ENCODE peak calls at places on chromosomes 4 and X, in four cellular contexts. One of them, this sample, is unnamed.

GRCh38 chrX:134603806-134604700 is 54.2 kb downstream of the PLAC1 start:
- DNase-seq in brain microvascular endothelial cell: peak
- DNase-seq in OCI-LY7: no peak
- DNase-seq in neural crest cell: no peak
- DNase-seq in this sample: no peak

GRCh38 chr4:47933798-47934197 is 19.4 kb upstream of the NFXL1 start:
- DNase-seq in brain microvascular endothelial cell: no peak
- DNase-seq in OCI-LY7: peak
- DNase-seq in neural crest cell: no peak
- DNase-seq in this sample: no peak

GRCh38 chr4:13765535-13765934 is 138.0 kb upstream of the BOD1L1 start:
- DNase-seq in brain microvascular endothelial cell: no peak
- DNase-seq in OCI-LY7: no peak
- DNase-seq in neural crest cell: no peak
- DNase-seq in this sample: no peak

GRCh38 chr4:136934601-136935000 is 597.7 kb downstream of the PCDH18 start:
- DNase-seq in brain microvascular endothelial cell: no peak
- DNase-seq in OCI-LY7: no peak
- DNase-seq in neural crest cell: no peak
- DNase-seq in this sample: no peak

GRCh38 chr4:71151054-71151453 is 157.6 kb downstream of the DCK start:
- DNase-seq in brain microvascular endothelial cell: no peak
- DNase-seq in OCI-LY7: no peak
- DNase-seq in neural crest cell: no peak
- DNase-seq in this sample: no peak

GRCh38 chrX:155841232-155841631 is 39.9 kb upstream of the VAMP7 start:
- DNase-seq in brain microvascular endothelial cell: no peak
- DNase-seq in OCI-LY7: no peak
- DNase-seq in neural crest cell: no peak
- DNase-seq in this sample: no peak

GRCh38 chr4:138178566-138178965 is 63.6 kb downstream of the SLC7A11 start:
- DNase-seq in brain microvascular endothelial cell: no peak
- DNase-seq in OCI-LY7: no peak
- DNase-seq in neural crest cell: no peak
- DNase-seq in this sample: no peak

GRCh38 chrX:9349572-9350259 is 115.1 kb upstream of the TBL1X start:
- DNase-seq in brain microvascular endothelial cell: no peak
- DNase-seq in OCI-LY7: no peak
- DNase-seq in neural crest cell: no peak
- DNase-seq in this sample: no peak

GRCh38 chrX:69080912-69081465 is 84.3 kb downstream of the PJA1 start:
- DNase-seq in brain microvascular endothelial cell: no peak
- DNase-seq in OCI-LY7: no peak
- DNase-seq in neural crest cell: no peak
- DNase-seq in this sample: peak

GRCh38 chr4:109745830-109746229 is 16.0 kb upstream of the PLA2G12A start:
- DNase-seq in brain microvascular endothelial cell: no peak
- DNase-seq in OCI-LY7: no peak
- DNase-seq in neural crest cell: no peak
- DNase-seq in this sample: no peak

GRCh38 chr4:8033776-8034528 is 94.3 kb upstream of the AFAP1 start:
- DNase-seq in brain microvascular endothelial cell: no peak
- DNase-seq in OCI-LY7: no peak
- DNase-seq in neural crest cell: no peak
- DNase-seq in this sample: no peak

DNA sequence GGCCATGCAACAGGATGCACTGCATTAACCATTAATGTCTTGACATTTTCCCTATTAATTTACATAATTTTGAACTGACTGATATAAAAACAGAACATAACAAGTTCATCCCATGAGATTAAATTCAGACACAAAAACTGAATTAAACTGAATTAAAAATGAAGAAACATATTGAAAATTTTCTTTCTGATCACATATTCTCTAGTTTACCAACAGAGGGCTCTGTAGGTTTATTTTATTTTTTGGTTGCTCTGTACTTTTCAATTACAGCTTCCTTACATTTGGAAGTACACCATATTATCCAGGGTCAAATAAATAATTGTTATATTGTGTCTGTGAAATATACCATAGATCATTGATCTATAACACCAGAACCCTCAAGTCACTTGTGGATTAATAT is 27.3 kb upstream of the CT83 start:
- DNase-seq in brain microvascular endothelial cell: no peak
- DNase-seq in OCI-LY7: peak
- DNase-seq in neural crest cell: no peak
- DNase-seq in this sample: no peak
- TF ChIP-seq CTCF in brain microvascular endothelial cell: no peak
- TF ChIP-seq CTCF in OCI-LY7: peak
- TF ChIP-seq CTCF in neural crest cell: peak
- TF ChIP-seq CTCF in this sample: peak

DNA sequence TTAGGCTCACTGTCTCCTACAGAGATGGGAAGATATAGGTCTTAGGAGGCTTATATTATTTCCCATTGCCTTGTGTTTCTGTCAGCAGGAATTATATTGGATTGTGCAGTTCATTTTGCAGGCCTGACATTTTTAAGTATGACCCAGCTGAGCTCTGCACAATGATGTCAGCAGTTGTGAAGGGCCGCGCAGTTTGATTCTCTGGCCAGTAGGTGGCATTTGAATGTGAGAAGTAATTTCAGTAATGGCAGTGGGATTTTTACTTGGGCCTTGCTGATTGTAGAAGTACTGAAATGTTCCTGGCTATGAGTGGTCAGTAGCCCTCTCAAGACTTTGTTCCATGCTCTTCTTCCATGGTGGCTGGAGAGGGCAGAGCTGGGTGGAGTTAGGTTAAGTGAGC is 247.2 kb upstream of the MTMR8 start:
- DNase-seq in brain microvascular endothelial cell: no peak
- DNase-seq in OCI-LY7: peak
- DNase-seq in neural crest cell: no peak
- DNase-seq in this sample: no peak
- TF ChIP-seq CTCF in brain microvascular endothelial cell: peak
- TF ChIP-seq CTCF in OCI-LY7: peak
- TF ChIP-seq CTCF in neural crest cell: peak
- TF ChIP-seq CTCF in this sample: no peak

GRCh38 chr4:158667651-158668198 is 4.0 kb downstream of the C4orf46 start:
- DNase-seq in brain microvascular endothelial cell: peak
- DNase-seq in OCI-LY7: peak
- DNase-seq in neural crest cell: peak
- DNase-seq in this sample: peak
- TF ChIP-seq CTCF in brain microvascular endothelial cell: peak
- TF ChIP-seq CTCF in OCI-LY7: peak
- TF ChIP-seq CTCF in neural crest cell: peak
- TF ChIP-seq CTCF in this sample: peak

DNA sequence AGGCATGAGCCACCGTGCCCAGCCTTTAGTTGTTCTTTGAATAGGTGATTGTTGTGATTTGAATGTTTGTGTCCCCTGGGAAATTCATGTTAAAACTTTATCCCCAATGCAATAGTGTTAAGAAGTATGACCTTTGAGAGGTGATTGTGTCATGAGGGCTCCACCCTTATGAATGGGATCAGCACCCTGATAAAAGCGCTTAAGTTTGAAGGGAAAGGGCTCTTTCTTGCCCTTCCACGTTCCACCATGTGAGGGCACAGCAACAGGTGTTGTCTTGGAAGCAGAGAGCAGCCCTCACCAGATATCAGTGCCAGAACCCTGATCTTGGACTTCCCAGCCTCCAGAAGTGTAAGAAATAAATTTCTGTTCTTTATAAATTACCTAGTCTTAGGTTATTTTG is 33.7 kb upstream of the RP2 start:
- DNase-seq in brain microvascular endothelial cell: no peak
- DNase-seq in OCI-LY7: peak
- DNase-seq in neural crest cell: no peak
- DNase-seq in this sample: no peak
- TF ChIP-seq CTCF in brain microvascular endothelial cell: peak
- TF ChIP-seq CTCF in OCI-LY7: peak
- TF ChIP-seq CTCF in neural crest cell: no peak
- TF ChIP-seq CTCF in this sample: no peak

GRCh38 chr4:124202106-124202505 is 510.4 kb downstream of the ANKRD50 start:
- DNase-seq in brain microvascular endothelial cell: no peak
- DNase-seq in OCI-LY7: no peak
- DNase-seq in neural crest cell: no peak
- DNase-seq in this sample: no peak
- TF ChIP-seq CTCF in brain microvascular endothelial cell: peak
- TF ChIP-seq CTCF in OCI-LY7: no peak
- TF ChIP-seq CTCF in neural crest cell: no peak
- TF ChIP-seq CTCF in this sample: no peak

GRCh38 chr4:5162909-5163508 is 111.7 kb downstream of the STK32B start:
- DNase-seq in brain microvascular endothelial cell: no peak
- DNase-seq in OCI-LY7: no peak
- DNase-seq in neural crest cell: no peak
- DNase-seq in this sample: no peak
- TF ChIP-seq CTCF in brain microvascular endothelial cell: no peak
- TF ChIP-seq CTCF in OCI-LY7: no peak
- TF ChIP-seq CTCF in neural crest cell: no peak
- TF ChIP-seq CTCF in this sample: no peak